ENCODE peak calls at places on chromosomes 6 and 20, in five cellular contexts. F is GM12878, Q is neural progenitor cell, E is fibroblast of lung, X is hepatocyte. W is an unnamed sample.

GRCh38 chr6:142152731-142153130 is 5.7 kb downstream of the VTA1 start:
- DNase-seq in E (peak; percentile 82), Q (no peak), F (no peak), X (no peak), W (peak; percentile 21)

GRCh38 chr20:7657569-7657968 is 282.7 kb downstream of the HAO1 start:
- DNase-seq in X (no peak), F (no peak), Q (no peak), E (no peak), W (peak; percentile 78)

GRCh38 chr6:143465546-143465945 is 14.9 kb downstream of the PEX3 start:
- DNase-seq in X (no peak), F (no peak), E (peak; percentile 12), Q (no peak), W (peak; percentile 48)

GRCh38 chr20:38343107-38343797 is 3.0 kb upstream of the LBP start:
- DNase-seq in X (peak; percentile 27), F (no peak), E (no peak), Q (no peak), W (no peak)

GRCh38 chr6:107813555-107814194 is 10.4 kb downstream of the SCML4 start:
- DNase-seq in F (no peak), Q (no peak), E (no peak), X (no peak), W (no peak)

GRCh38 chr6:52352239-52353008 is 9.5 kb upstream of the PAQR8 start:
- DNase-seq in Q (peak; percentile 16), X (peak; percentile 80), E (peak; percentile 94), F (peak; percentile 79), W (peak; percentile 99)

GRCh38 chr6:166997348-166997747 is 1.8 kb upstream of the CEP43 start:
- DNase-seq in F (no peak), Q (no peak), E (no peak), X (no peak), W (no peak)

GRCh38 chr6:38460216-38460615 is 179.5 kb downstream of the BTBD9 start:
- DNase-seq in X (no peak), F (no peak), E (peak; percentile 87), Q (no peak), W (peak; percentile 40)

GRCh38 chr6:7165736-7166296 is 58.1 kb downstream of the RREB1 start:
- DNase-seq in Q (peak; percentile 50), E (peak; percentile 37), F (no peak), X (no peak), W (no peak)

GRCh38 chr20:641516-641913 is 11.5 kb downstream of the SRXN1 start:
- DNase-seq in F (no peak), E (no peak), X (no peak), Q (peak; percentile 53), W (no peak)

GRCh38 chr6:168274046-168274952 is 45.3 kb downstream of the DACT2 start:
- DNase-seq in X (peak; percentile 67), E (no peak), F (no peak), Q (no peak), W (no peak)

GRCh38 chr6:31407699-31408098 is 4.3 kb downstream of the MICA start:
- DNase-seq in E (peak; percentile 79), X (no peak), Q (no peak), F (no peak), W (peak; percentile 66)

GRCh38 chr6:125844989-125845388 is 54.2 kb downstream of the NCOA7 start:
- DNase-seq in Q (no peak), F (no peak), X (no peak), E (no peak), W (no peak)

GRCh38 chr6:31568537-31568961 is 3.5 kb upstream of the LTA start:
- DNase-seq in X (no peak), Q (no peak), E (no peak), F (peak; percentile 94), W (no peak)

GRCh38 chr6:124793406-124793805 is 168.8 kb upstream of the RNF217 start:
- DNase-seq in F (no peak), Q (no peak), X (no peak), E (no peak), W (no peak)

GRCh38 chr6:152150196-152150595 is 342.7 kb downstream of the ESR1 start:
- DNase-seq in X (no peak), Q (no peak), E (no peak), F (no peak), W (no peak)

GRCh38 chr20:35146922-35147574 is at the start of gene EDEM2:
- DNase-seq in Q (peak; percentile 97), E (peak; percentile 94), X (peak; percentile 96), F (peak; percentile 88), W (peak; percentile 96)

GRCh38 chr6:3285732-3286131 is 27.0 kb downstream of the PSMG4 start:
- DNase-seq in X (no peak), E (no peak), F (no peak), Q (no peak), W (no peak)

GRCh38 chr20:46893877-46894578 is 615 bp upstream of the EYA2 start:
- DNase-seq in F (no peak), Q (no peak), X (no peak), E (no peak), W (peak; percentile 29)

GRCh38 chr6:221531-222349 is 70.5 kb upstream of the DUSP22 start:
- DNase-seq in Q (no peak), X (no peak), E (peak; percentile 59), F (peak; percentile 74), W (peak; percentile 44)

GRCh38 chr6:15065603-15066002 is 180.3 kb upstream of the JARID2 start:
- DNase-seq in F (no peak), Q (no peak), X (peak; percentile 19), E (peak; percentile 69), W (no peak)

GRCh38 chr20:14860410-14860814 is 523.0 kb upstream of the FLRT3 start:
- DNase-seq in Q (peak; percentile 76), F (no peak), X (peak; percentile 12), E (no peak), W (peak; percentile 53)

GRCh38 chr20:46305973-46306360 is 2.3 kb downstream of the CDH22 start:
- DNase-seq in E (no peak), Q (no peak), X (no peak), F (no peak), W (no peak)

DNA sequence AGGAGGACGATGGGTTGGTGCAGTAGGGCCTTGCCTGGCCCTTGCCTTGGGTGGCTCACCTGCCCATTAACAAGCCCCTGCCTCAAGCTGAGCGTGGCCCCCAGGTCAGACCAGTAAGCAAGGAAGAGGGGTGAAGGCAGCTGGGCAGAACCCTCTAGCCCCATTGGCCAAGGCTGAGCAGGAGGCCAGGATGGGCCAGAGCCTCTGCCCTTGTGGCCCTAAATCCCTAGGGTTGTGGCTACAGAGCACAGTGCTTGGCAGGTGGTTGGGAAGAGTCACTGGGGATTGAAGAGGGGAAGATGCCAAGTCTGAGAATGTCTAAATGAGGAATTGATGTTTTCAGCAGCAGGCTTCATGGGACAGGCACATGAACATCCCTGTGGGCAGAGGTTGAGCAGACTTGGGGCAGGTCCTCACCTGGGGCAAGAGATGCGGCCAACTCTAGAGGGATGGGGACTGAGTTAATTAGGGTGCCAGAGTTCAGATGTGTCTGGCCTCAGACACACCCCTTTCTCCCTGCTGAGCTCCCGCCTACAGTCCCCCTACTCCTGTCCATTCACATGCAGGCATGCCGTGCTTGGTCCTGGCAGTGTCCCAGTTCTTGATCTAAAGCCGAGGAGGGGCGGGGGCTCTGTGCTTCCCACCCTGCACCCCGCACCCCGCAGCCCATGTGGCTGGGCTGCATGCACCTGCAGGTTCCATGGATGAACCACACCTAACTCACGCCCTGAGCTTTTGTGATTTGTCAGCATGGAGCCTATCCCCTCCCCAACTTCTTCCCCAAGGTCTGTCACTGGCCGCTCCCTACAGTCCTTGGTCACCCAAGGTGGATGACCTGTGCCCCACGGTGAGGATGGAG is 9.8 kb downstream of the GTSF1L start:
- DNase-seq in F (no peak), X (no peak), E (no peak), Q (no peak), W (no peak)
- TF ChIP-seq EZH2 in F (no peak), X (no peak), E (no peak), Q (no peak), W (no peak)

DNA sequence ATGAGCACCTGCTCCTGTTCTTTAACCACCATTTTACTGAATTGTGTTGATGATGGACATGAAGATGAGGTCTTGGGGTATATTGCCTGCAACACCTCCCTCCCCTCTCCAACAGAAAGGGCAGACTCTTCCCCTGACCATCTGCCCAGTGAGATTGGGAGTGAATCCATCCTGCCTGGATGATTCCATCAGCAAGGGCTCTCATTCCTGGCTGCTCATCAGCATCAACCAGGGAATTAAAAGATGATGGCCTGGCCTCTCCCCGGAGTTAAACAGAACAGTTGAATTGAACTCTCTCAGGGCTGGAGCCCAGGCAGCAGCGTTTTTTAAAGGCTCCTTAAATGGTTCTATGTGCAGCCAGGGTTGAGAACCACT is 14.5 kb upstream of the MRPS18A start:
- DNase-seq in Q (no peak), F (no peak), X (no peak), E (no peak), W (no peak)
- H2AFZ ChIP-seq in Q (no peak overlapping the region), F (no peak overlapping the region), X (no peak overlapping the region), E (no peak overlapping the region), W (peak overlapping the region; percentile 49)

DNA sequence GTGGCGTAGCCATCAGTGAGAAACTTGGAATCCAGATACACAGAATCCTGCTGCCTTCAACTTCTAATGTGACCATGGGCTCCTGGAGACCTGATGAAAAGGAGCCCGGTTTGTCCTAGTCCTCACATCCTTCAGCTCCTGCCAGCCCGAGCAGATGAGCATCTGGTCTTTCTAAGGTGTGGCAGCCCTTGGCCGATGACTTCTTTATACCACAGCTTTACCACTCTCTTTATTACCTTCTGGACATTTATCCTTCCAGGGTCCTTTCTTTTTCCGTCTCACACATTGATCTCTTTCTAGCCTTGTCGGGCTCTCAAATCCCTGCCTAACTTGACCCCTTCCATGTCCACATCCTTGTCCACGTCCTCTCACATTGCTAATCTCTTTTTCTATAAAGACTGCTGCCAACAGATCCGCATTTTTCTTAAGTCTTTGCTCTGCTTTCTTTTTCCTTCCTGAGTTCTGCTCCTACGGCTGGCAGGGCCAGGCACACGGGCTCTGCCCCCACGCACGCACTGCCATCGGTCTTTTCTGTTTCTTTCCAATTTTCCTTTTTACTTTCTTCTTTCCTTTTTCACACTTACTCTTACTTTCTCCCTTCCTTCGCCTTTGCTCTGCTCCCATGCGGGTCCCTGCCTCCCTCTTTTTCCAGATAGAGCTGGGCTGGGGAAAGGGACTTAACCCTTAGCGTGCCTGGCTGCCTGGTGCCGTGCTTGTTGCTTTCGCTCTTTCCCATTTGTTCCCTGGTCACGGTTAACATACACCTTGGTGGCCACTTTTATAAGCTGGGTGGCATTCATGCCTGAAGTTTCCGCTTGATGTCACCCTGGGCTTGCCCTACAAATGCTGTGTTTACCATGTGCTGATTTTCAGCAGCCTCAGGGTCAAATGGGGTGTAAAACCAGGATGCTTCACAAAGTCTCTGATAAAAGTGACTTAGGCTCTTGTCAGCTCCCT is 9.4 kb upstream of the GMPR start:
- DNase-seq in F (no peak), Q (no peak), X (peak; percentile 22), E (no peak), W (peak; percentile 35)
- TF ChIP-seq CTCF in F (no peak), Q (no peak), X (peak; percentile 10), E (peak; percentile 7), W (peak; percentile 39)

GRCh38 chr20:63359937-63360849 is 956 bp downstream of the CHRNA4 start:
- DNase-seq in F (no peak), Q (peak; percentile 38), X (no peak), E (no peak), W (no peak)

GRCh38 chr20:63359164-63359934 is 1.8 kb downstream of the CHRNA4 start:
- DNase-seq in F (no peak), Q (no peak), X (no peak), E (no peak), W (no peak)

GRCh38 chr20:63362426-63363009 is 1.4 kb upstream of the CHRNA4 start:
- DNase-seq in X (no peak), Q (no peak), F (no peak), E (no peak), W (no peak)

GRCh38 chr20:63361507-63362425 is 617 bp upstream of the CHRNA4 start:
- DNase-seq in Q (peak; percentile 60), E (no peak), F (no peak), X (no peak), W (no peak)

GRCh38 chr20:63360850-63361497 is at the start of gene CHRNA4:
- DNase-seq in F (no peak), Q (peak; percentile 63), X (peak; percentile 48), E (no peak), W (no peak)
- TF ChIP-seq EZH2 in F (no peak), Q (peak; percentile 70), X (no peak), E (no peak), W (no peak)